ENCODE peak calls at places on chromosomes 7 and 10, in ten cellular contexts. One of them, this sample, is unnamed.
A peak's percentile ranks its signal among the peaks of the same experiment; 100 is the strongest.

GRCh38 chr10:34624323-34625153 is 190.6 kb downstream of the PARD3 start:
- ATAC-seq in activated T-cell treated with anti-CD3 and anti-CD28 coated beads, Interleukin-2, amount 50 U/mL, for 72 hours: no peak
- ATAC-seq in omental fat pad: no peak
- ATAC-seq in CD4-positive, CD25-positive, alpha-beta regulatory T cell: no peak
- ATAC-seq in upper lobe of right lung: no peak
- ATAC-seq in activated CD8-positive, alpha-beta memory T cell treated with anti-CD3 and anti-CD28 coated beads, Interleukin-2, amount 10 ng/mL, durations not matched to agents 7 days and 5 days: no peak
- ATAC-seq in Right ventricle myocardium superior: no peak
- ATAC-seq in T-cell: no peak
- ATAC-seq in gastroesophageal sphincter: peak; percentile 14
- ATAC-seq in A549: peak; percentile 38
- ATAC-seq in this sample: peak; percentile 16

GRCh38 chr7:90210925-90211324 is 615 bp upstream of the STEAP2 start:
- ATAC-seq in activated T-cell treated with anti-CD3 and anti-CD28 coated beads, Interleukin-2, amount 50 U/mL, for 72 hours: no peak
- ATAC-seq in omental fat pad: no peak
- ATAC-seq in CD4-positive, CD25-positive, alpha-beta regulatory T cell: no peak
- ATAC-seq in upper lobe of right lung: no peak
- ATAC-seq in activated CD8-positive, alpha-beta memory T cell treated with anti-CD3 and anti-CD28 coated beads, Interleukin-2, amount 10 ng/mL, durations not matched to agents 7 days and 5 days: no peak
- ATAC-seq in Right ventricle myocardium superior: peak; percentile 16
- ATAC-seq in T-cell: no peak
- ATAC-seq in gastroesophageal sphincter: no peak
- ATAC-seq in A549: peak; percentile 21
- ATAC-seq in this sample: no peak

GRCh38 chr7:935321-936130 is 19.0 kb downstream of the ADAP1 start:
- ATAC-seq in activated T-cell treated with anti-CD3 and anti-CD28 coated beads, Interleukin-2, amount 50 U/mL, for 72 hours: no peak
- ATAC-seq in omental fat pad: no peak
- ATAC-seq in CD4-positive, CD25-positive, alpha-beta regulatory T cell: no peak
- ATAC-seq in upper lobe of right lung: no peak
- ATAC-seq in activated CD8-positive, alpha-beta memory T cell treated with anti-CD3 and anti-CD28 coated beads, Interleukin-2, amount 10 ng/mL, durations not matched to agents 7 days and 5 days: no peak
- ATAC-seq in Right ventricle myocardium superior: no peak
- ATAC-seq in T-cell: no peak
- ATAC-seq in gastroesophageal sphincter: no peak
- ATAC-seq in A549: peak; percentile 39
- ATAC-seq in this sample: no peak

GRCh38 chr10:128013626-128014025 is 106.7 kb downstream of the PTPRE start:
- ATAC-seq in activated T-cell treated with anti-CD3 and anti-CD28 coated beads, Interleukin-2, amount 50 U/mL, for 72 hours: peak; percentile 48
- ATAC-seq in omental fat pad: no peak
- ATAC-seq in CD4-positive, CD25-positive, alpha-beta regulatory T cell: no peak
- ATAC-seq in upper lobe of right lung: no peak
- ATAC-seq in activated CD8-positive, alpha-beta memory T cell treated with anti-CD3 and anti-CD28 coated beads, Interleukin-2, amount 10 ng/mL, durations not matched to agents 7 days and 5 days: no peak
- ATAC-seq in Right ventricle myocardium superior: no peak
- ATAC-seq in T-cell: no peak
- ATAC-seq in gastroesophageal sphincter: no peak
- ATAC-seq in A549: no peak
- ATAC-seq in this sample: no peak

GRCh38 chr10:85786401-85786899 is 580.1 kb downstream of the GRID1 start:
- ATAC-seq in activated T-cell treated with anti-CD3 and anti-CD28 coated beads, Interleukin-2, amount 50 U/mL, for 72 hours: no peak
- ATAC-seq in omental fat pad: no peak
- ATAC-seq in CD4-positive, CD25-positive, alpha-beta regulatory T cell: no peak
- ATAC-seq in upper lobe of right lung: no peak
- ATAC-seq in activated CD8-positive, alpha-beta memory T cell treated with anti-CD3 and anti-CD28 coated beads, Interleukin-2, amount 10 ng/mL, durations not matched to agents 7 days and 5 days: no peak
- ATAC-seq in Right ventricle myocardium superior: peak; percentile 70
- ATAC-seq in T-cell: no peak
- ATAC-seq in gastroesophageal sphincter: no peak
- ATAC-seq in A549: peak; percentile 74
- ATAC-seq in this sample: no peak

GRCh38 chr7:29449569-29450260 is 113.9 kb upstream of the PRR15 start:
- ATAC-seq in activated T-cell treated with anti-CD3 and anti-CD28 coated beads, Interleukin-2, amount 50 U/mL, for 72 hours: no peak
- ATAC-seq in omental fat pad: no peak
- ATAC-seq in CD4-positive, CD25-positive, alpha-beta regulatory T cell: no peak
- ATAC-seq in upper lobe of right lung: no peak
- ATAC-seq in activated CD8-positive, alpha-beta memory T cell treated with anti-CD3 and anti-CD28 coated beads, Interleukin-2, amount 10 ng/mL, durations not matched to agents 7 days and 5 days: no peak
- ATAC-seq in Right ventricle myocardium superior: no peak
- ATAC-seq in T-cell: no peak
- ATAC-seq in gastroesophageal sphincter: no peak
- ATAC-seq in A549: peak; percentile 88
- ATAC-seq in this sample: no peak

GRCh38 chr7:115116773-115117715 is 195.2 kb downstream of the MDFIC start:
- ATAC-seq in activated T-cell treated with anti-CD3 and anti-CD28 coated beads, Interleukin-2, amount 50 U/mL, for 72 hours: no peak
- ATAC-seq in omental fat pad: no peak
- ATAC-seq in CD4-positive, CD25-positive, alpha-beta regulatory T cell: no peak
- ATAC-seq in upper lobe of right lung: peak; percentile 42
- ATAC-seq in activated CD8-positive, alpha-beta memory T cell treated with anti-CD3 and anti-CD28 coated beads, Interleukin-2, amount 10 ng/mL, durations not matched to agents 7 days and 5 days: no peak
- ATAC-seq in Right ventricle myocardium superior: no peak
- ATAC-seq in T-cell: no peak
- ATAC-seq in gastroesophageal sphincter: no peak
- ATAC-seq in A549: peak; percentile 89
- ATAC-seq in this sample: no peak

GRCh38 chr10:124341768-124342135 is 77.0 kb downstream of the OAT start:
- ATAC-seq in activated T-cell treated with anti-CD3 and anti-CD28 coated beads, Interleukin-2, amount 50 U/mL, for 72 hours: peak; percentile 89
- ATAC-seq in omental fat pad: no peak
- ATAC-seq in CD4-positive, CD25-positive, alpha-beta regulatory T cell: peak; percentile 38
- ATAC-seq in upper lobe of right lung: peak; percentile 12
- ATAC-seq in activated CD8-positive, alpha-beta memory T cell treated with anti-CD3 and anti-CD28 coated beads, Interleukin-2, amount 10 ng/mL, durations not matched to agents 7 days and 5 days: peak; percentile 61
- ATAC-seq in Right ventricle myocardium superior: peak; percentile 22
- ATAC-seq in T-cell: peak; percentile 66
- ATAC-seq in gastroesophageal sphincter: no peak
- ATAC-seq in A549: no peak
- ATAC-seq in this sample: peak; percentile 50

GRCh38 chr10:110437351-110437605 is 60.4 kb upstream of the DUSP5 start:
- ATAC-seq in activated T-cell treated with anti-CD3 and anti-CD28 coated beads, Interleukin-2, amount 50 U/mL, for 72 hours: no peak
- ATAC-seq in omental fat pad: no peak
- ATAC-seq in CD4-positive, CD25-positive, alpha-beta regulatory T cell: no peak
- ATAC-seq in upper lobe of right lung: no peak
- ATAC-seq in activated CD8-positive, alpha-beta memory T cell treated with anti-CD3 and anti-CD28 coated beads, Interleukin-2, amount 10 ng/mL, durations not matched to agents 7 days and 5 days: no peak
- ATAC-seq in Right ventricle myocardium superior: no peak
- ATAC-seq in T-cell: no peak
- ATAC-seq in gastroesophageal sphincter: no peak
- ATAC-seq in A549: no peak
- ATAC-seq in this sample: no peak

GRCh38 chr7:88203401-88203800 is 16.4 kb downstream of the SRI start:
- ATAC-seq in activated T-cell treated with anti-CD3 and anti-CD28 coated beads, Interleukin-2, amount 50 U/mL, for 72 hours: no peak
- ATAC-seq in omental fat pad: no peak
- ATAC-seq in CD4-positive, CD25-positive, alpha-beta regulatory T cell: no peak
- ATAC-seq in upper lobe of right lung: no peak
- ATAC-seq in activated CD8-positive, alpha-beta memory T cell treated with anti-CD3 and anti-CD28 coated beads, Interleukin-2, amount 10 ng/mL, durations not matched to agents 7 days and 5 days: no peak
- ATAC-seq in Right ventricle myocardium superior: no peak
- ATAC-seq in T-cell: no peak
- ATAC-seq in gastroesophageal sphincter: no peak
- ATAC-seq in A549: no peak
- ATAC-seq in this sample: no peak

GRCh38 chr10:122795924-122796323 is 49.7 kb downstream of the CUZD1 start:
- ATAC-seq in activated T-cell treated with anti-CD3 and anti-CD28 coated beads, Interleukin-2, amount 50 U/mL, for 72 hours: no peak
- ATAC-seq in omental fat pad: no peak
- ATAC-seq in CD4-positive, CD25-positive, alpha-beta regulatory T cell: no peak
- ATAC-seq in upper lobe of right lung: no peak
- ATAC-seq in activated CD8-positive, alpha-beta memory T cell treated with anti-CD3 and anti-CD28 coated beads, Interleukin-2, amount 10 ng/mL, durations not matched to agents 7 days and 5 days: no peak
- ATAC-seq in Right ventricle myocardium superior: no peak
- ATAC-seq in T-cell: no peak
- ATAC-seq in gastroesophageal sphincter: no peak
- ATAC-seq in A549: no peak
- ATAC-seq in this sample: no peak

This sample was measured in esophagus mucosa.